ENCODE peak calls at places on chromosomes 3 and 15, in eight cellular contexts. L is NT2/D1, G is HCT116, Q is mammary epithelial cell, Z is neuronal stem cell, P is GM23248, H is mesenchymal stem cell, E is endodermal cell. J is an unnamed sample.

GRCh38 chr15:51336011-51336410 is 2.4 kb downstream of the CYP19A1 start:
- DNase-seq in Q (no peak), P (no peak), Z (no peak), H (no peak), E (no peak), G (no peak), L (no peak), J (no peak)

GRCh38 chr3:71039332-71039731 is 544.2 kb downstream of the FOXP1 start:
- DNase-seq in H (no peak), G (no peak), E (no peak), Z (no peak), Q (no peak), L (no peak), P (no peak), J (no peak)

GRCh38 chr15:40094156-40094555 is 14.5 kb downstream of the BMF start:
- DNase-seq in G (no peak), Q (no peak), H (no peak), P (no peak), L (no peak), E (no peak), Z (no peak), J (peak)

GRCh38 chr15:34693053-34693744 is 61.6 kb downstream of the GJD2 start:
- DNase-seq in Z (no peak), L (no peak), G (no peak), Q (peak), P (peak), H (no peak), E (no peak), J (no peak)

GRCh38 chr3:108448593-108448992 is 61.8 kb downstream of the MYH15 start:
- DNase-seq in E (no peak), P (no peak), L (no peak), Z (no peak), Q (no peak), G (no peak), H (no peak), J (no peak)

GRCh38 chr3:152313430-152313829 is 44.7 kb downstream of the MBNL1 start:
- DNase-seq in Q (no peak), E (no peak), P (no peak), G (no peak), L (no peak), Z (no peak), H (no peak), J (no peak)

GRCh38 chr15:77531191-77532000 is 101.3 kb downstream of the LINGO1 start:
- DNase-seq in P (no peak), G (no peak), L (no peak), Z (no peak), Q (no peak), E (peak), H (no peak), J (no peak)

GRCh38 chr3:124217542-124217941 is 225.6 kb upstream of the ROPN1 start:
- DNase-seq in Z (peak), P (peak), E (peak), G (peak), Q (peak), L (peak), H (peak), J (no peak)

GRCh38 chr15:68652141-68652540 is 73.3 kb downstream of the CORO2B start:
- DNase-seq in L (no peak), E (peak), P (peak), H (no peak), Z (no peak), G (no peak), Q (no peak), J (no peak)

GRCh38 chr15:47806008-47806407 is 88.7 kb downstream of the SEMA6D start:
- DNase-seq in L (no peak), E (no peak), P (no peak), H (no peak), Q (no peak), Z (no peak), G (no peak), J (no peak)

GRCh38 chr3:126885425-126885824 is 97.5 kb upstream of the PLXNA1 start:
- DNase-seq in Z (no peak), G (no peak), L (no peak), H (no peak), P (no peak), E (no peak), Q (no peak), J (no peak)

GRCh38 chr3:27591811-27592210 is 107.6 kb upstream of the SLC4A7 start:
- DNase-seq in G (no peak), H (no peak), Z (no peak), Q (no peak), E (no peak), P (no peak), L (no peak), J (no peak)

GRCh38 chr15:96345560-96346389 is 15.3 kb downstream of the NR2F2 start:
- DNase-seq in Q (no peak), L (no peak), G (no peak), P (peak), Z (no peak), H (peak), E (peak), J (peak)

GRCh38 chr3:135991621-135992020 is 26.1 kb downstream of the PPP2R3A start:
- DNase-seq in P (no peak), G (no peak), L (no peak), E (no peak), Q (no peak), Z (no peak), H (no peak), J (no peak)

GRCh38 chr3:129346690-129347440 is 68.2 kb downstream of the HMCES start:
- DNase-seq in L (no peak), E (no peak), Q (no peak), H (no peak), G (no peak), Z (no peak), P (no peak), J (no peak)

GRCh38 chr15:40430271-40430805 is 10.4 kb upstream of the BAHD1 start:
- DNase-seq in E (peak), P (peak), Q (peak), H (no peak), L (no peak), G (no peak), Z (no peak), J (no peak)

GRCh38 chr3:52194541-52195296 is 3.2 kb upstream of the ALAS1 start:
- DNase-seq in P (no peak), Z (no peak), H (peak), L (no peak), E (no peak), Q (no peak), G (no peak), J (peak)

GRCh38 chr3:183895774-183896173 is 11.1 kb upstream of the PARL start:
- DNase-seq in P (no peak), G (no peak), E (peak), Q (no peak), Z (no peak), H (no peak), L (no peak), J (no peak)

GRCh38 chr3:156602424-156602823 is 47.5 kb upstream of the SSR3 start:
- DNase-seq in E (no peak), L (no peak), H (peak), P (no peak), Z (no peak), Q (peak), G (no peak), J (no peak)

GRCh38 chr3:58111513-58112184 is 99.1 kb downstream of the DNASE1L3 start:
- DNase-seq in G (no peak), H (no peak), Q (peak), P (no peak), L (no peak), Z (no peak), E (no peak), J (peak)

GRCh38 chr15:62165793-62166380 is 802 bp upstream of the C2CD4B start:
- DNase-seq in P (no peak), H (no peak), E (no peak), L (no peak), Z (no peak), Q (no peak), G (no peak), J (no peak)

GRCh38 chr15:61479601-61480000 is 250.5 kb upstream of the RORA start:
- DNase-seq in E (no peak), H (peak), L (no peak), Q (peak), P (peak), G (no peak), Z (no peak), J (no peak)

GRCh38 chr15:58189148-58189811 is 51.1 kb downstream of the AQP9 start:
- DNase-seq in H (no peak), Z (no peak), Q (no peak), G (no peak), L (no peak), E (no peak), P (no peak), J (no peak)

GRCh38 chr3:141271279-141272033 is 39.8 kb downstream of the PXYLP1 start:
- DNase-seq in Q (no peak), H (no peak), L (no peak), E (no peak), G (no peak), P (no peak), Z (no peak), J (no peak)

GRCh38 chr3:139588450-139588849 is 48.9 kb upstream of the RBP1 start:
- DNase-seq in E (peak), L (peak), G (peak), P (no peak), Q (peak), Z (peak), H (no peak), J (no peak)

GRCh38 chr3:136818851-136819783 is at the start of gene SLC35G2:
- DNase-seq in H (peak), G (no peak), Q (peak), Z (peak), E (peak), P (peak), L (no peak), J (peak)

GRCh38 chr3:139441656-139442055 is 34.7 kb downstream of the RBP2 start:
- DNase-seq in H (no peak), E (no peak), P (no peak), G (no peak), Z (no peak), Q (no peak), L (no peak), J (no peak)

GRCh38 chr3:120399372-120399771 is 50.2 kb upstream of the LRRC58 start:
- DNase-seq in Z (no peak), E (no peak), H (no peak), Q (no peak), G (no peak), P (no peak), L (no peak), J (no peak)

GRCh38 chr3:15295506-15295905 is 36.9 kb downstream of the SH3BP5 start:
- DNase-seq in G (no peak), L (no peak), Z (no peak), E (no peak), Q (no peak), P (peak), H (peak), J (no peak)

GRCh38 chr3:85801955-85802354 is 843.2 kb downstream of the CADM2 start:
- DNase-seq in G (no peak), Z (peak), P (no peak), Q (peak), L (peak), H (no peak), E (peak), J (no peak)

GRCh38 chr3:65210026-65210814 is 522.4 kb upstream of the ADAMTS9 start:
- DNase-seq in Z (no peak), Q (no peak), L (no peak), G (no peak), P (no peak), H (peak), E (no peak), J (no peak)

GRCh38 chr15:75091814-75092213 is 68.4 kb downstream of the PPCDC start:
- DNase-seq in G (no peak), P (peak), L (no peak), Z (no peak), H (no peak), Q (peak), E (no peak), J (no peak)

GRCh38 chr3:4360817-4361216 is 57.6 kb downstream of the SETMAR start:
- DNase-seq in P (no peak), L (no peak), Q (no peak), G (no peak), Z (no peak), H (no peak), E (no peak), J (no peak)

GRCh38 chr3:126056681-126057546 is 27.0 kb downstream of the SLC41A3 start:
- DNase-seq in Z (no peak), G (no peak), Q (peak), L (no peak), P (peak), E (no peak), H (no peak), J (no peak)

GRCh38 chr3:129530331-129530761 is 1.9 kb downstream of the RHO start:
- DNase-seq in G (no peak), H (peak), E (peak), P (peak), Z (no peak), L (peak), Q (no peak), J (no peak)

GRCh38 chr3:89300976-89301375 is 193.6 kb downstream of the EPHA3 start:
- DNase-seq in G (no peak), Q (no peak), L (no peak), Z (no peak), P (peak), H (no peak), E (no peak), J (no peak)
- H3K9ac ChIP-seq in G (no peak), Q (no peak), L (no peak), Z (no peak), P (no peak), H (no peak), E (no peak), J (no peak)

GRCh38 chr3:164794099-164794498 is 284.2 kb downstream of the SI start:
- DNase-seq in L (no peak), G (no peak), P (no peak), Z (no peak), E (no peak), H (no peak), Q (no peak), J (no peak)
- H3K4me3 ChIP-seq in L (no peak), G (no peak), P (no peak), Z (no peak), E (no peak), H (no peak), Q (no peak), J (no peak)

DNA sequence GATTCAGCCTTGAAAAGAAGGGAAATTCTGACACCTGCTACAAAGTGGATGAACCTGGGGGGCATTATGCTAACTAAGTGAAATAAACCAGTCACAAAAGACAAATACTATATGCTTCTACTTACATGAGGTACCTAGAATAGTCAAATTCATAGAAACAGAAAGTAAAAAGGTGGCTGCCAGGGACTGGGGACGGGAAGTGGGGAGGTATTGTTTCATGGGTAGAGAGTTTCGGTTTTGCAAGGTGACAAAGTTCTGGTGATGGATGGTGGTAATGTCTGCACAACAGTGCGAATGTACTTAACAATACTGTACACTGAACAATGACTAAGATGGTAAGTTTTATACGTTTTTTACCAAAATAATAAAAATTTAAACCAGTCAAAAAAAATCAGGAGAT is 4.8 kb downstream of the IDH2 start:
- DNase-seq in H (no peak), G (no peak), Z (no peak), P (no peak), Q (no peak), E (no peak), L (no peak), J (no peak)
- H3K9ac ChIP-seq in H (peak), G (no peak), Z (no peak), P (peak), Q (no peak), E (no peak), L (no peak), J (no peak)

GRCh38 chr3:42979044-42979962 is at the start of gene GASK1A:
- DNase-seq in Q (peak), P (peak), E (peak), Z (peak), H (no peak), L (peak), G (no peak), J (peak)
- H3K4me3 ChIP-seq in Q (peak), P (peak), E (peak), Z (peak), H (peak), L (peak), G (peak), J (peak)

GRCh38 chr3:10263549-10264363 is 15.5 kb downstream of the TATDN2 start:
- DNase-seq in E (peak), G (peak), P (peak), L (peak), Q (peak), Z (no peak), H (peak), J (no peak)
- H3K9ac ChIP-seq in E (no peak), G (no peak), P (peak), L (peak), Q (no peak), Z (no peak), H (peak), J (peak)

GRCh38 chr3:42012378-42012934 is 50.6 kb upstream of the ULK4 start:
- DNase-seq in Z (no peak), G (no peak), P (no peak), H (no peak), L (no peak), E (no peak), Q (no peak), J (no peak)
- H3K4me3 ChIP-seq in Z (no peak), G (no peak), P (peak), H (peak), L (peak), E (peak), Q (no peak), J (peak)

DNA sequence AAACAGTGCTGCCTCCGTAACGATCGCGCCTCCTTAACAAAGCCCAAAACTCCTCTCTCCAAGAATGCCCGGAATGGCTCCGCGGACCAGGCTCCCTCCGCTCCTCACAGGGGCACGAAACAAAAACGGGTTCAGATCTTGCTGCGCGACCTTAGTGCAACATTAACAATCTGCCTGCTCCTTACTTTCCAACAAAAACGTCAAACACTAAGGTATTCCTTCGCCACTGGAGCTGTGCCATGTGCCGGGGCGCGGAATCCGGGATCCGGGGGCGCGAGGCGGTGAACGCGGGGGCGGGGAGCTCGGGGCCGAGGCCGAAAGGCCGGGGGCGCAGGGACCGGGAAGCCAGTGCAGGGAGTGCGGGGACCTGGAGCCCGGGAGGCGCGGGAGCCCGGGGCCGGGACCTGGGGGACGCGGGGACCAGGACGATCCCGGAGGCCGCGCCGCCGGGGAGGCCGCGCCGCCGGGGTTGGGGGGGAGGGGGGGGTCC is 424 bp downstream of the CYFIP1 start:
- DNase-seq in G (no peak), E (peak), L (no peak), H (peak), Z (peak), Q (peak), P (peak), J (peak)
- H3K9ac ChIP-seq in G (peak), E (peak), L (peak), H (peak), Z (peak), Q (peak), P (peak), J (peak)

DNA sequence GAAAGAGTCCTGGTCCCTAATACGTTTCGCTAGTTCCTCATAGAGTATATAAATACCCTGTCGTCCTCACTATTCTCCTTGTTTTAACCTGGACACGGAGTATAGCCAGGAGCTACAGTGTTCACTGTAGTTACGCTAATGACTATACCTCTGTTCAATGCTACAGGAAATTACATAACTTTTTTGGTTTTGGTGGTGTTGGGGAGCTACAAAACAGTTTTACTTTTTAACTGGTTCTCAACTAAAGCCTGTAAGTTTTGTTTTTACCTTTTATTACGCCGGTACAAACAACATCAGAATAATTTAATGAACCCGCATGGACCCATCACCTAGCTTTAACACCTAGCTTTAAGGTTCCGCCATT is 1.5 kb downstream of the LMLN start:
- DNase-seq in Q (no peak), H (no peak), L (no peak), E (no peak), Z (no peak), G (no peak), P (no peak), J (no peak)
- H3K4me3 ChIP-seq in Q (peak), H (peak), L (no peak), E (peak), Z (no peak), G (no peak), P (peak), J (no peak)

GRCh38 chr15:83289160-83289559 is 4.7 kb upstream of the BNC1 start:
- DNase-seq in P (peak), E (no peak), Q (peak), Z (no peak), L (no peak), G (no peak), H (no peak), J (no peak)
- H3K9ac ChIP-seq in P (peak), E (no peak), Q (peak), Z (no peak), L (no peak), G (no peak), H (no peak), J (no peak)

J was measured in kidney.